ENCODE peak calls at places on chromosomes 6 and 20, in eight cellular contexts. One of them, this sample, is unnamed.

GRCh38 chr6:33909737-33910136 is 105.9 kb upstream of the MLN start:
- DNase-seq in AG10803: no peak
- DNase-seq in fibroblast of lung: no peak
- DNase-seq in cardiac fibroblast: no peak
- DNase-seq in T-helper 1 cell: no peak
- DNase-seq in EL: no peak
- DNase-seq in fibroblast of gingiva: no peak
- DNase-seq in nucleus accumbens: no peak
- DNase-seq in this sample: no peak

GRCh38 chr6:5123296-5124135 is 38.4 kb downstream of the PPP1R3G start:
- DNase-seq in fibroblast of gingiva: no peak
- DNase-seq in T-helper 1 cell: no peak
- DNase-seq in cardiac fibroblast: no peak
- DNase-seq in nucleus accumbens: no peak
- DNase-seq in fibroblast of lung: peak
- DNase-seq in EL: no peak
- DNase-seq in AG10803: no peak
- DNase-seq in this sample: no peak

GRCh38 chr20:38441916-38442315 is 6.8 kb upstream of the SNHG17 start:
- DNase-seq in cardiac fibroblast: no peak
- DNase-seq in EL: no peak
- DNase-seq in AG10803: no peak
- DNase-seq in fibroblast of lung: no peak
- DNase-seq in T-helper 1 cell: no peak
- DNase-seq in fibroblast of gingiva: no peak
- DNase-seq in nucleus accumbens: no peak
- DNase-seq in this sample: no peak

GRCh38 chr20:7741866-7742265 is 198.4 kb downstream of the HAO1 start:
- DNase-seq in EL: no peak
- DNase-seq in fibroblast of lung: no peak
- DNase-seq in cardiac fibroblast: peak
- DNase-seq in nucleus accumbens: no peak
- DNase-seq in T-helper 1 cell: no peak
- DNase-seq in fibroblast of gingiva: no peak
- DNase-seq in AG10803: no peak
- DNase-seq in this sample: peak

GRCh38 chr6:107488174-107488874 is 1.6 kb upstream of the SOBP start:
- DNase-seq in nucleus accumbens: no peak
- DNase-seq in EL: no peak
- DNase-seq in T-helper 1 cell: no peak
- DNase-seq in cardiac fibroblast: no peak
- DNase-seq in fibroblast of gingiva: no peak
- DNase-seq in AG10803: no peak
- DNase-seq in fibroblast of lung: no peak
- DNase-seq in this sample: no peak

GRCh38 chr20:61260905-61261304 is 8.8 kb downstream of the CDH4 start:
- DNase-seq in fibroblast of lung: no peak
- DNase-seq in AG10803: no peak
- DNase-seq in T-helper 1 cell: no peak
- DNase-seq in fibroblast of gingiva: no peak
- DNase-seq in EL: no peak
- DNase-seq in cardiac fibroblast: no peak
- DNase-seq in nucleus accumbens: no peak
- DNase-seq in this sample: no peak

GRCh38 chr20:10715035-10715434 is 41.2 kb upstream of the JAG1 start:
- DNase-seq in fibroblast of gingiva: peak
- DNase-seq in T-helper 1 cell: no peak
- DNase-seq in cardiac fibroblast: peak
- DNase-seq in AG10803: no peak
- DNase-seq in EL: peak
- DNase-seq in fibroblast of lung: peak
- DNase-seq in nucleus accumbens: no peak
- DNase-seq in this sample: peak

GRCh38 chr6:121090492-121090891 is 243.8 kb downstream of the TBC1D32 start:
- DNase-seq in fibroblast of gingiva: no peak
- DNase-seq in cardiac fibroblast: no peak
- DNase-seq in T-helper 1 cell: no peak
- DNase-seq in nucleus accumbens: no peak
- DNase-seq in EL: no peak
- DNase-seq in fibroblast of lung: no peak
- DNase-seq in AG10803: no peak
- DNase-seq in this sample: no peak

GRCh38 chr6:334536-334935 is 42.2 kb downstream of the DUSP22 start:
- DNase-seq in AG10803: no peak
- DNase-seq in fibroblast of lung: no peak
- DNase-seq in nucleus accumbens: no peak
- DNase-seq in cardiac fibroblast: no peak
- DNase-seq in EL: no peak
- DNase-seq in fibroblast of gingiva: no peak
- DNase-seq in T-helper 1 cell: no peak
- DNase-seq in this sample: no peak

GRCh38 chr6:89574860-89575561 is 63.5 kb downstream of the LYRM2 start:
- DNase-seq in fibroblast of gingiva: no peak
- DNase-seq in EL: no peak
- DNase-seq in AG10803: no peak
- DNase-seq in T-helper 1 cell: no peak
- DNase-seq in nucleus accumbens: no peak
- DNase-seq in fibroblast of lung: no peak
- DNase-seq in cardiac fibroblast: no peak
- DNase-seq in this sample: no peak